ENCODE peak calls at places on chromosomes 3 and 15, in nine cellular contexts. H is A549, C is adrenal gland, M is suprapubic skin, P is HCT116, N is stomach, Z is uterus, X is breast epithelium, R is heart left ventricle. I is an unnamed sample.

GRCh38 chr3:100057716-100058575 is 56.4 kb downstream of the FILIP1L start:
- DNase-seq in H (no peak), C (no peak), M (no peak), P (no peak), N (no peak), Z (no peak), X (no peak), R (no peak), I (no peak)

GRCh38 chr15:29470311-29470710 is 200.7 kb upstream of the NSMCE3 start:
- DNase-seq in H (no peak), C (no peak), M (no peak), P (no peak), N (no peak), Z (no peak), X (peak; percentile 34), R (no peak), I (peak; percentile 83)

GRCh38 chr3:48347500-48347899 is 14.0 kb upstream of the SPINK8 start:
- DNase-seq in H (no peak), C (no peak), M (no peak), P (no peak), N (no peak), Z (no peak), X (no peak), R (no peak), I (no peak)

GRCh38 chr3:161552984-161553383 is 56.4 kb downstream of the OTOL1 start:
- DNase-seq in H (no peak), C (no peak), M (no peak), P (no peak), N (no peak), Z (no peak), X (no peak), R (no peak), I (no peak)

GRCh38 chr3:18987862-18988447 is 160.4 kb upstream of the KCNH8 start:
- DNase-seq in H (no peak), C (no peak), M (no peak), P (no peak), N (peak; percentile 27), Z (no peak), X (no peak), R (no peak), I (no peak)

GRCh38 chr3:186938716-186939115 is 8.4 kb downstream of the ST6GAL1 start:
- DNase-seq in H (no peak), C (no peak), M (no peak), P (no peak), N (no peak), Z (no peak), X (no peak), R (peak; percentile 78), I (no peak)

GRCh38 chr3:146712826-146713225 is 107.7 kb upstream of the PLSCR5 start:
- DNase-seq in H (no peak), C (no peak), M (no peak), P (no peak), N (no peak), Z (no peak), X (no peak), R (no peak), I (no peak)

GRCh38 chr15:100252359-100252758 is 89.4 kb downstream of the ADAMTS17 start:
- DNase-seq in H (no peak), C (peak; percentile 17), M (no peak), P (no peak), N (peak; percentile 14), Z (no peak), X (no peak), R (no peak), I (peak; percentile 27)

GRCh38 chr3:126082334-126083137 is 1.4 kb downstream of the SLC41A3 start:
- DNase-seq in H (no peak), C (no peak), M (no peak), P (no peak), N (no peak), Z (no peak), X (no peak), R (no peak), I (no peak)

GRCh38 chr3:152314677-152315353 is 46.1 kb downstream of the MBNL1 start:
- DNase-seq in H (no peak), C (no peak), M (no peak), P (no peak), N (no peak), Z (no peak), X (no peak), R (no peak), I (no peak)

GRCh38 chr3:64190517-64191515 is 34.5 kb downstream of the PRICKLE2 start:
- DNase-seq in H (peak; percentile 57), C (no peak), M (no peak), P (no peak), N (no peak), Z (no peak), X (no peak), R (no peak), I (no peak)

GRCh38 chr15:78389356-78389755 is 48.7 kb upstream of the IREB2 start:
- DNase-seq in H (no peak), C (no peak), M (no peak), P (no peak), N (peak; percentile 10), Z (no peak), X (no peak), R (no peak), I (no peak)

GRCh38 chr15:38474155-38474757 is 20.3 kb downstream of the FAM98B start:
- DNase-seq in H (peak; percentile 61), C (peak; percentile 16), M (no peak), P (peak; percentile 29), N (no peak), Z (no peak), X (no peak), R (no peak), I (no peak)

GRCh38 chr15:94930441-94930840 is 699.1 kb downstream of the MCTP2 start:
- DNase-seq in H (no peak), C (no peak), M (no peak), P (no peak), N (no peak), Z (no peak), X (no peak), R (no peak), I (no peak)

GRCh38 chr3:71039332-71039731 is 544.2 kb downstream of the FOXP1 start:
- DNase-seq in H (no peak), C (no peak), M (no peak), P (no peak), N (no peak), Z (no peak), X (no peak), R (no peak), I (no peak)

GRCh38 chr3:150868282-150868681 is 37.0 kb downstream of the MINDY4B start:
- DNase-seq in H (peak; percentile 22), C (peak; percentile 50), M (no peak), P (no peak), N (no peak), Z (peak; percentile 45), X (no peak), R (no peak), I (no peak)

GRCh38 chr3:12316253-12316652 is 27.4 kb downstream of the PPARG start:
- DNase-seq in H (no peak), C (no peak), M (no peak), P (no peak), N (no peak), Z (no peak), X (no peak), R (no peak), I (no peak)

GRCh38 chr15:68789921-68790575 is 30.6 kb downstream of the ANP32A start:
- DNase-seq in H (no peak), C (no peak), M (no peak), P (no peak), N (no peak), Z (no peak), X (no peak), R (no peak), I (no peak)

GRCh38 chr3:12662593-12663310 is 1.2 kb downstream of the RAF1 start:
- DNase-seq in H (peak; percentile 19), C (peak; percentile 61), M (no peak), P (no peak), N (peak; percentile 48), Z (no peak), X (no peak), R (peak; percentile 54), I (peak; percentile 45)

DNA sequence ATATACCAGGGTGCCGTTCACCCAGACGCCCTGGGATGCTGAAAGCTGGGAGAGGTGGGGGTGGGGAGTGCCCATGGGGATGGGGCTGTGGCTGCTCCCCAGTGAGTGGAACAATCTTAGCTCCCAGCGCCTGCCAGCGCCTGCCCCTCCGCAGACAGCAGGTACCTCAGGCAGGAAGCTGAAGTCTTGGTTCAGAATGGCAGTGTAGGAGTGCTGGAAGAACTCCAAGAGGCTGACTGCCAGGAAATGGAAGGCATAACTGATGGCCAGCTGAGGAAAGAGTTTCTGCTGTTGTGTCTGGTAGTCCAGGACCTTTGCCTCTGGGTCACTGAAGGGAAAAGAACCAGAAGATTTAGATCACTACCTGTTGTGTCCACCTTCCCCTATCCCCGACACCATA is 8.4 kb downstream of the ACOX2 start:
- DNase-seq in H (no peak), C (peak; percentile 68), M (no peak), P (no peak), N (peak; percentile 88), Z (no peak), X (peak; percentile 76), R (peak; percentile 72), I (peak; percentile 88)
- H3K27ac ChIP-seq in H (peak overlapping the region; percentile 50), C (no peak overlapping the region), M (no peak overlapping the region), P (no peak overlapping the region), N (no peak overlapping the region), Z (no peak overlapping the region), X (peak overlapping the region; percentile 41), R (no peak overlapping the region), I (peak overlapping the region; percentile 95)

GRCh38 chr3:141878326-141878725 is 1.9 kb downstream of the ATP1B3 start:
- DNase-seq in H (no peak), C (no peak), M (no peak), P (no peak), N (no peak), Z (no peak), X (no peak), R (no peak), I (no peak)
- TF ChIP-seq POLR2A in H (no peak), C (no peak), M (no peak), P (no peak), N (no peak), Z (no peak), X (no peak), R (no peak), I (no peak)

DNA sequence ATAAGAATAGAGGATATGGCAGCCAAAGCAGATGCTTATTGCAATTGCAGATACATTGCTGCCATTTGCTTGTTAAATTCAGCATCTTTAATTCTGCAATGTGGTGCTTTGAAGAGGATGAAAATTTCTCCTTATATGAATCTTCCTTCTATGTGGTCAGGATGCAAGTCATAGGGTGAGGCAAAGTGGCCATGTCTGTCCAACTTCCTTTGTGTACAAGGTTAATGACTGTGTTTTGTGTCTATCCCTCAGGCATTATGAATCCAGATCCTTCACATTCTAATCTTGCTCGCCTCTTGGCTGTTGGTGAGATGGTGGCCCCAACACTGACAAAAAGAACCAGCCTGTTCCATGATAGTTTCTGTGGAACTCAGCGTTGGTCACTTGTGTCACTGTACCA is 550.3 kb downstream of the AGBL1 start:
- DNase-seq in H (peak; percentile 15), C (no peak), M (no peak), P (no peak), N (no peak), Z (no peak), X (no peak), R (no peak), I (no peak)
- H3K4me3 ChIP-seq in H (no peak overlapping the region), C (no peak overlapping the region), M (no peak overlapping the region), P (no peak overlapping the region), N (no peak overlapping the region), Z (no peak overlapping the region), X (no peak overlapping the region), R (no peak overlapping the region), I (no peak overlapping the region)

DNA sequence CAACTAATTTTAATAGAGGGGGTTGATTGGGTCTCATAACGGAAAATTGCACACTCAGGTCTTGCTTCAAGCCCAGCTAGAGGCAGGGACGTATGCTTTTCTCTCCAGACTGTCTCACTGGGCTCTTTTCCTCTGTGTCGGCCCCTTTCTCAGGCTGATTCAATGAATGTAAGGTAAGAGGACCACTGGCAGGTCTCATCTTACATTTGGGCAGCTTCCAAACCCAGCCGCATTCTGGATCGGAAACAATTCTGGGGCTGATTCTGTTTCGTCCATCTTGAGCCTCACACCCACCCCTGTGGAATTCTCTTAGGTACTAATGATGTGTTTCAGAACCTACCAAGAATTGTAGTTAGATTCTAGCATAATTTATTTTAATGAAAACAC is 40.7 kb downstream of the TMEM212 start:
- DNase-seq in H (peak; percentile 66), C (no peak), M (no peak), P (no peak), N (no peak), Z (no peak), X (no peak), R (no peak), I (no peak)
- H3K27ac ChIP-seq in H (peak overlapping the region; percentile 95), C (no peak overlapping the region), M (no peak overlapping the region), P (no peak overlapping the region), N (no peak overlapping the region), Z (no peak overlapping the region), X (no peak overlapping the region), R (no peak overlapping the region), I (peak overlapping the region; percentile 95)

I was measured in right lobe of liver.